ENCODE peak calls at places on chromosomes 7 and 10, in eight cellular contexts. I is HepG2; H is tibial nerve; F is GM20000; L is CD4-positive, alpha-beta T cell; Q is chondrocyte; G is upper lobe of left lung; A is endothelial cell. O is an unnamed sample.

GRCh38 chr7:66921396-66921917 is 432 bp downstream of the TMEM248 start:
- DNase-seq in I (no peak), H (no peak), F (no peak), L (peak; percentile 5), Q (peak; percentile 88), G (peak; percentile 28), A (no peak), O (peak; percentile 31)

GRCh38 chr7:67440321-67440720 is 443.7 kb downstream of the TYW1 start:
- DNase-seq in I (no peak), H (no peak), F (no peak), L (no peak), Q (no peak), G (no peak), A (no peak), O (no peak)

GRCh38 chr10:47450442-47450841 is 33.5 kb downstream of the ANXA8 start:
- DNase-seq in I (no peak), H (no peak), F (no peak), L (no peak), Q (peak; percentile 47), G (no peak), A (no peak), O (no peak)

GRCh38 chr7:139598642-139599041 is 75.2 kb downstream of the CLEC2L start:
- DNase-seq in I (no peak), H (no peak), F (no peak), L (no peak), Q (no peak), G (no peak), A (no peak), O (no peak)

GRCh38 chr7:55245271-55245723 is 119.8 kb upstream of the LANCL2 start:
- DNase-seq in I (peak; percentile 4), H (no peak), F (no peak), L (no peak), Q (no peak), G (no peak), A (no peak), O (no peak)

GRCh38 chr10:25694976-25695375 is 239.1 kb upstream of the MYO3A start:
- DNase-seq in I (no peak), H (no peak), F (no peak), L (no peak), Q (no peak), G (no peak), A (no peak), O (no peak)

GRCh38 chr10:119029613-119030420 is at the start of gene NANOS1:
- DNase-seq in I (no peak), H (no peak), F (peak; percentile 68), L (no peak), Q (no peak), G (no peak), A (peak; percentile 38), O (peak; percentile 39)

GRCh38 chr7:69962077-69962855 is 364.0 kb downstream of the AUTS2 start:
- DNase-seq in I (no peak), H (no peak), F (no peak), L (no peak), Q (no peak), G (peak; percentile 67), A (no peak), O (no peak)

GRCh38 chr7:55969391-55969790 is 5.0 kb downstream of the NIPSNAP2 start:
- DNase-seq in I (no peak), H (no peak), F (no peak), L (no peak), Q (no peak), G (no peak), A (no peak), O (no peak)

GRCh38 chr10:77077546-77077945 is 560.1 kb downstream of the KCNMA1 start:
- DNase-seq in I (no peak), H (no peak), F (no peak), L (no peak), Q (no peak), G (no peak), A (no peak), O (no peak)
- TF ChIP-seq CTCF in I (no peak), H (no peak), F (no peak), L (no peak), Q (no peak), G (no peak), A (no peak), O (no peak)

GRCh38 chr7:4159761-4160554 is 522.1 kb upstream of the FOXK1 start:
- DNase-seq in I (no peak), H (no peak), F (no peak), L (no peak), Q (no peak), G (no peak), A (no peak), O (no peak)
- TF ChIP-seq CTCF in I (no peak), H (no peak), F (no peak), L (no peak), Q (no peak), G (no peak), A (no peak), O (no peak)

GRCh38 chr10:23173549-23174074 is 18.5 kb upstream of the PTF1A start:
- DNase-seq in I (no peak), H (no peak), F (peak; percentile 58), L (no peak), Q (no peak), G (no peak), A (no peak), O (no peak)
- TF ChIP-seq CTCF in I (no peak), H (no peak), F (no peak), L (no peak), Q (no peak), G (no peak), A (no peak), O (no peak)

GRCh38 chr10:97399843-97400545 is 1.1 kb downstream of the RRP12 start:
- DNase-seq in I (peak; percentile 56), H (no peak), F (peak; percentile 49), L (no peak), Q (no peak), G (no peak), A (no peak), O (peak; percentile 26)

GRCh38 chr10:97401455-97401919 is 347 bp upstream of the RRP12 start:
- DNase-seq in I (no peak), H (no peak), F (no peak), L (no peak), Q (no peak), G (no peak), A (no peak), O (no peak)

GRCh38 chr10:97404044-97404443 is 2.9 kb upstream of the RRP12 start:
- DNase-seq in I (no peak), H (no peak), F (no peak), L (no peak), Q (no peak), G (no peak), A (no peak), O (no peak)

GRCh38 chr10:97396056-97396455 is 5.1 kb downstream of the RRP12 start:
- DNase-seq in I (no peak), H (no peak), F (no peak), L (no peak), Q (no peak), G (no peak), A (no peak), O (no peak)

GRCh38 chr10:97400665-97401454 is at the start of gene RRP12:
- DNase-seq in I (peak; percentile 99), H (peak; percentile 62), F (peak; percentile 95), L (peak; percentile 64), Q (no peak), G (peak; percentile 93), A (peak; percentile 80), O (peak; percentile 66)
- TF ChIP-seq CTCF in I (no peak), H (no peak), F (no peak), L (peak; percentile 5), Q (peak; percentile 56), G (no peak), A (no peak), O (no peak)

DNA sequence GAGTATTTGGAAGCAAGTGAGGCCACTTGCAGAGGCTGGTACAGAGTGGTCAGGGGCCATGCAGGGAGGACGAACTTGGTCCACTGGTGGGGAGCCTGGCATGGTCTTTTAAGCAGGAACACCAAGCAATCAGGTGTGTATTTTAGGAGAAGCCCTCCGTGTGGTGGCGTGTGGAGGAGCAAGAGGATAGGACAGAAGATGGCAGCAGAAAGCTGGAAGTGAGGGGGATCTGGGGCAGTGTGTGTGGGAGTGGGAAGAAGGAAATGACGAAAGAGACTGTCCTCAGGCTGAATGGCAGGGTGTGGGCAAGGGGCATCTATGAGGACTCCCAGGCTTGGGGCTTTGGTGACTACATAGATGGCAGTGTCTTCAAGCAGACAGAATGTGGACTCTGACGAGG is 51.2 kb downstream of the TEX36 start:
- DNase-seq in I (no peak), H (no peak), F (no peak), L (no peak), Q (no peak), G (no peak), A (no peak), O (no peak)
- TF ChIP-seq CTCF in I (peak; percentile 23), H (no peak), F (no peak), L (no peak), Q (no peak), G (no peak), A (no peak), O (no peak)

DNA sequence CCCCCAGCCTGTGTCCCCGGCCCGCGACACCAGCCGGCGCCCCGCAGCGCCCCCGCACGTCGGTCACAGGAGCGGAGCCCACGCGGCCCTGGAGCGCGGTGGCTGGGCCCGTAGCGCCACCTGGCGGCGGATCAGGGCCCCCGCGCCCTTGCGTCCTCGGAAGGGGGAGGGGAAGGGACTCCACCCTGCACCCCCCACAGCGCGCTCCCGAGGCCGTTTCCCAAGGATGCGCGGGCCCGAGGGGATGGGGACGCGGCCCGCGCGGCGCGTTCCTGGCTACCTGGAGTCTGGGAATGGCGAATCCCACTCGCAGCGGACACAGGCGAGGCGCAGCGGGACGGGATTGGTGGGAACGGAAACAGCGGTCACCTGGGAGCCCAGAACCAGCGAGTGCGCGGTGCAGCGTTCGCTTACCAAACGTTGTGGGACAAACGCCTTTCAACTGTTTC is 23.8 kb upstream of the MKI67 start:
- DNase-seq in I (no peak), H (no peak), F (peak; percentile 97), L (peak; percentile 65), Q (peak; percentile 90), G (peak; percentile 69), A (peak; percentile 87), O (peak; percentile 72)
- TF ChIP-seq CTCF in I (peak; percentile 47), H (peak; percentile 73), F (peak; percentile 100), L (peak; percentile 77), Q (peak; percentile 87), G (peak; percentile 97), A (peak; percentile 88), O (no peak)

DNA sequence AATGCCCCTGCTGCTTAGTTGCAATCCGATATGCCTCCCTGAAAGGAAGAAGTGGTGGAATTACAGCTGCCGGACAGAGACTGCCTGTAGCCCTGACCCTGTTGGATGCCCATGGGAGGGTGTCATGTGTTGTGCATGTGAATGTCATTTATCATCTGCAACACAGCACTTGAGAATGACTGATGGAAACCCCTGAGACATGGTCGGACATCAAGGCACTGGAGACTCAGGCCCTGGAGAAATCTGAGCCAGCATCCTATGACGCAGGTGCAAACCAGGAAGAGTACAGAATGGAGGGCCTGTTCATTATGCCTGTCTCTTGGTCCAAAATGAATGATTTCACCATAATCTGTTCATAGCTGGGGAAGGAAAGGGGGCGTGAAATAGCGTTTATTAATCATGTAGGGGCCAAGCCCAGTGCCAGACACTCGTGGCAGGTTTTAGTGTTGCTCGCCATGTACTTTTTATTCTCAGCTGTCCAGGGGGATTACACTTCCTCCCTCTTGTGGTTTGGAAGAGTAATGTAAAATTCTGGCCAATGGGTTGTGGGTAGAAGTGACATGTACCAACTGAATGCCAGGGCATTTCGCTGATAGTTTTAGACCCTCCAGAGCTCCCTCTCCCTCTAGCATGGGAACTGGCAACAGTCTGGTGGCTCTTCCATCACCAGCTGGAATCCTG is 23.0 kb upstream of the LEP start:
- DNase-seq in I (peak; percentile 9), H (no peak), F (no peak), L (no peak), Q (no peak), G (no peak), A (no peak), O (no peak)
- TF ChIP-seq CTCF in I (peak; percentile 17), H (no peak), F (no peak), L (no peak), Q (peak; percentile 51), G (no peak), A (peak; percentile 64), O (no peak)

O was measured in activated B cell treated with CpG ODN at 0.5 μM for 24 hours.